ENCODE peak calls at places on chromosomes 5 and 9, in seven cellular contexts. Q, L, V, F, M, J and G are unnamed samples.

GRCh38 chr5:83563631-83564030 is 92.1 kb downstream of the VCAN start:
- DNase-seq in J (no peak), F (no peak), L (peak), V (no peak), Q (no peak), M (no peak), G (no peak)

GRCh38 chr9:109264865-109265532 is 55.9 kb downstream of the EPB41L4B start:
- DNase-seq in L (peak), Q (no peak), M (peak), V (peak), J (no peak), F (peak), G (peak)

GRCh38 chr5:16894236-16895057 is 41.6 kb downstream of the MYO10 start:
- DNase-seq in L (peak), F (peak), V (peak), Q (no peak), J (no peak), M (peak), G (no peak)

GRCh38 chr5:137040641-137041340 is 458.3 kb downstream of the SPOCK1 start:
- DNase-seq in F (no peak), J (no peak), M (no peak), L (no peak), V (no peak), Q (no peak), G (no peak)

GRCh38 chr9:3647652-3648051 is 121.9 kb upstream of the RFX3 start:
- DNase-seq in L (no peak), F (no peak), V (no peak), Q (no peak), M (no peak), J (no peak), G (no peak)

GRCh38 chr9:133449760-133450159 is 10.0 kb upstream of the CACFD1 start:
- DNase-seq in L (peak), M (peak), Q (no peak), V (peak), F (no peak), J (no peak), G (no peak)

GRCh38 chr5:181261320-181262085 is 560 bp upstream of the TRIM52 start:
- DNase-seq in L (no peak), F (no peak), V (no peak), M (peak), Q (peak), J (peak), G (no peak)

GRCh38 chr9:134558124-134558805 is 83.3 kb upstream of the COL5A1 start:
- DNase-seq in J (no peak), F (no peak), Q (no peak), V (no peak), M (no peak), L (no peak), G (no peak)

GRCh38 chr5:44300551-44300950 is 88.7 kb downstream of the FGF10 start:
- DNase-seq in Q (no peak), M (no peak), J (no peak), F (no peak), L (no peak), V (no peak), G (no peak)

GRCh38 chr5:76332102-76332501 is 71.0 kb upstream of the IQGAP2 start:
- DNase-seq in V (no peak), M (peak), Q (no peak), F (no peak), J (no peak), L (no peak), G (no peak)

GRCh38 chr5:111022301-111022700 is 49.2 kb upstream of the TSLP start:
- DNase-seq in L (no peak), V (no peak), F (no peak), M (no peak), Q (no peak), J (no peak), G (no peak)

GRCh38 chr5:180593446-180594206 is 2.3 kb upstream of the SCGB3A1 start:
- DNase-seq in M (peak), Q (no peak), F (no peak), J (no peak), L (no peak), V (no peak), G (no peak)

GRCh38 chr9:98442541-98442940 is 187.1 kb upstream of the TBC1D2 start:
- DNase-seq in Q (no peak), F (no peak), M (no peak), V (no peak), J (no peak), L (no peak), G (no peak)

GRCh38 chr5:36237756-36238155 is 4.0 kb downstream of the NADK2 start:
- DNase-seq in V (no peak), J (no peak), M (no peak), F (no peak), Q (no peak), L (no peak), G (no peak)

GRCh38 chr9:75937859-75938258 is 47.4 kb downstream of the PCSK5 start:
- DNase-seq in L (no peak), F (no peak), Q (no peak), J (no peak), V (no peak), M (no peak), G (no peak)

GRCh38 chr9:84670106-84670800 is 724 bp downstream of the NTRK2 start:
- DNase-seq in J (no peak), F (no peak), Q (peak), V (no peak), M (no peak), L (peak), G (no peak)

GRCh38 chr5:81425569-81425968 is 31.6 kb upstream of the ACOT12 start:
- DNase-seq in Q (peak), M (no peak), J (peak), V (no peak), L (peak), F (no peak), G (peak)

GRCh38 chr5:9284781-9285307 is 261.0 kb downstream of the SEMA5A start:
- DNase-seq in J (no peak), Q (no peak), M (no peak), F (no peak), L (no peak), V (no peak), G (no peak)

GRCh38 chr5:54450542-54450941 is 5.0 kb upstream of the HSPB3 start:
- DNase-seq in Q (no peak), J (no peak), F (no peak), L (no peak), V (no peak), M (no peak), G (no peak)

GRCh38 chr5:127615916-127616315 is 33.0 kb upstream of the CTXN3 start:
- DNase-seq in M (no peak), L (no peak), Q (no peak), V (no peak), J (no peak), F (no peak), G (no peak)

GRCh38 chr5:140131967-140132409 is 6.3 kb downstream of the IGIP start:
- DNase-seq in Q (no peak), V (no peak), F (no peak), M (peak), L (no peak), J (peak), G (no peak)

GRCh38 chr5:127981498-127981897 is 102.1 kb upstream of the SLC12A2 start:
- DNase-seq in M (no peak), J (no peak), F (no peak), V (no peak), L (no peak), Q (no peak), G (no peak)

GRCh38 chr9:102135768-102136167 is 397.3 kb upstream of the GRIN3A start:
- DNase-seq in L (no peak), V (no peak), F (no peak), J (no peak), M (no peak), Q (no peak), G (no peak)

GRCh38 chr9:133440884-133441283 is 18.7 kb downstream of the ADAMTS13 start:
- DNase-seq in M (no peak), Q (peak), V (no peak), L (no peak), F (no peak), J (no peak), G (no peak)

GRCh38 chr9:6272229-6272597 is 56.0 kb upstream of the TPD52L3 start:
- DNase-seq in Q (no peak), F (no peak), V (no peak), L (no peak), J (no peak), M (peak), G (no peak)

GRCh38 chr5:55855509-55855908 is 4.4 kb downstream of the IL31RA start:
- DNase-seq in Q (no peak), V (no peak), F (no peak), L (no peak), M (no peak), J (peak), G (no peak)

GRCh38 chr5:72209515-72210115 is 102.3 kb downstream of the MAP1B start:
- DNase-seq in F (peak), L (peak), Q (no peak), V (peak), M (no peak), J (no peak), G (peak)

GRCh38 chr5:1701884-1702283 is 97.8 kb downstream of the MRPL36 start:
- DNase-seq in F (no peak), M (no peak), V (no peak), L (no peak), Q (no peak), J (no peak), G (no peak)

GRCh38 chr5:53970510-53970909 is 339.9 kb downstream of the ARL15 start:
- DNase-seq in Q (no peak), J (no peak), V (no peak), L (no peak), F (no peak), M (no peak), G (no peak)

GRCh38 chr5:160197341-160198147 is 31.8 kb upstream of the FABP6 start:
- DNase-seq in V (no peak), F (no peak), J (no peak), M (no peak), Q (no peak), L (no peak), G (no peak)

GRCh38 chr5:6611561-6612256 is 21.1 kb downstream of the NSUN2 start:
- DNase-seq in Q (no peak), F (no peak), J (no peak), V (peak), L (peak), M (no peak), G (no peak)

GRCh38 chr9:133155156-133155555 is 8.6 kb downstream of the GBGT1 start:
- DNase-seq in M (no peak), F (no peak), L (no peak), J (no peak), V (no peak), Q (no peak), G (no peak)

GRCh38 chr5:134086943-134087305 is 27.6 kb upstream of the TCF7 start:
- DNase-seq in M (no peak), J (no peak), L (no peak), Q (no peak), F (no peak), V (no peak), G (no peak)

GRCh38 chr9:13266172-13266571 is 13.3 kb downstream of the MPDZ start:
- DNase-seq in V (no peak), M (no peak), J (peak), F (no peak), Q (no peak), L (no peak), G (no peak)

GRCh38 chr9:34139477-34140146 is 13.1 kb upstream of the DCAF12 start:
- DNase-seq in V (no peak), M (peak), Q (no peak), L (no peak), F (no peak), J (peak), G (peak)

GRCh38 chr5:16665611-16666010 is 48.8 kb upstream of the RETREG1 start:
- DNase-seq in L (no peak), M (no peak), J (no peak), F (no peak), Q (no peak), V (no peak), G (no peak)

GRCh38 chr5:138824516-138824915 is 50.6 kb downstream of the LRRTM2 start:
- DNase-seq in J (no peak), V (no peak), L (no peak), F (no peak), Q (no peak), M (no peak), G (no peak)